ENCODE peak calls at places on chromosomes 13 and 19, in seven cellular contexts. F is hippocampal formation; G is activated naive CD4-positive, alpha-beta T cell treated with Interleukin-2 at 50 U/mL for 16 hours; N is WERI-Rb-1; X is colonic mucosa; W is stimulated activated CD4-positive, alpha-beta T cell treated with anti-CD3 and anti-CD28 coated beads, TNF-alpha, amount 100 ng/mL, for 4 hours; I is T-helper 1 cell. Q is an unnamed sample.

GRCh38 chr13:82800391-82800790 is 1081.9 kb downstream of the SLITRK1 start:
- DNase-seq in F (no peak), G (no peak), N (no peak), X (no peak), W (no peak), I (no peak), Q (no peak)

GRCh38 chr19:1169921-1170885 is 3.9 kb downstream of the SBNO2 start:
- DNase-seq in F (no peak), G (no peak), N (no peak), X (no peak), W (no peak), I (no peak), Q (no peak)

GRCh38 chr19:49887037-49887652 is 9.5 kb downstream of the IL4I1 start:
- DNase-seq in F (no peak), G (no peak), N (no peak), X (no peak), W (no peak), I (no peak), Q (no peak)

GRCh38 chr13:74550039-74550438 is 415.8 kb upstream of the KLF12 start:
- DNase-seq in F (no peak), G (no peak), N (no peak), X (no peak), W (no peak), I (no peak), Q (no peak)

GRCh38 chr19:48757089-48757675 is 1.9 kb downstream of the FGF21 start:
- DNase-seq in F (no peak), G (no peak), N (no peak), X (no peak), W (no peak), I (no peak), Q (no peak)

GRCh38 chr13:37476874-37477273 is 121.7 kb downstream of the POSTN start:
- DNase-seq in F (no peak), G (no peak), N (peak; percentile 10), X (no peak), W (no peak), I (no peak), Q (no peak)

GRCh38 chr13:28568286-28568685 is 73.4 kb upstream of the FLT1 start:
- DNase-seq in F (peak; percentile 51), G (no peak), N (no peak), X (peak; percentile 37), W (no peak), I (no peak), Q (no peak)

GRCh38 chr19:29569038-29569911 is 36.8 kb upstream of the POP4 start:
- DNase-seq in F (no peak), G (no peak), N (no peak), X (no peak), W (no peak), I (no peak), Q (no peak)

GRCh38 chr13:39684531-39685137 is 29.2 kb downstream of the COG6 start:
- DNase-seq in F (no peak), G (no peak), N (no peak), X (no peak), W (no peak), I (no peak), Q (no peak)

GRCh38 chr13:18992791-18993190 is 188.8 kb downstream of the TUBA3C start:
- DNase-seq in F (no peak), G (no peak), N (no peak), X (no peak), W (no peak), I (no peak), Q (no peak)

GRCh38 chr19:37725181-37725580 is 5.6 kb upstream of the ZNF607 start:
- DNase-seq in F (no peak), G (no peak), N (no peak), X (no peak), W (no peak), I (no peak), Q (no peak)

GRCh38 chr13:40401911-40402776 is 264.3 kb downstream of the FOXO1 start:
- DNase-seq in F (peak; percentile 47), G (peak; percentile 14), N (no peak), X (peak; percentile 97), W (no peak), I (no peak), Q (no peak)

GRCh38 chr19:55285225-55285890 is 1.6 kb downstream of the BRSK1 start:
- DNase-seq in F (no peak), G (no peak), N (no peak), X (no peak), W (no peak), I (no peak), Q (no peak)

GRCh38 chr19:55657004-55657747 is 2.3 kb downstream of the U2AF2 start:
- DNase-seq in F (no peak), G (peak; percentile 31), N (no peak), X (no peak), W (no peak), I (no peak), Q (no peak)

GRCh38 chr13:97125051-97125809 is 96.9 kb upstream of the MBNL2 start:
- DNase-seq in F (no peak), G (peak; percentile 34), N (peak; percentile 97), X (peak; percentile 43), W (no peak), I (no peak), Q (no peak)

GRCh38 chr13:110308377-110309158 is 1.5 kb downstream of the COL4A2 start:
- DNase-seq in F (no peak), G (no peak), N (peak; percentile 8), X (peak; percentile 69), W (no peak), I (no peak), Q (no peak)

GRCh38 chr19:31154021-31154420 is 195.2 kb downstream of the TSHZ3 start:
- DNase-seq in F (no peak), G (no peak), N (no peak), X (no peak), W (no peak), I (no peak), Q (no peak)

GRCh38 chr19:37594982-37595382 is 306 bp downstream of the ZNF540 start:
- DNase-seq in F (no peak), G (peak; percentile 61), N (peak; percentile 47), X (peak; percentile 68), W (peak; percentile 30), I (peak; percentile 61), Q (no peak)

Q was measured in activated naive CD8-positive, alpha-beta T cell treated with anti-CD3 and anti-CD28 coated beads, Interleukin-2, amount 50 U/mL, for 16 hours.